ENCODE peak calls at places on chromosomes 7 and 10, in seven cellular contexts. V is upper lobe of left lung, T is stomach, U is transverse colon, Q is endothelial cell of umbilical vein, K is spleen, I is HCT116. E is an unnamed sample.

GRCh38 chr7:55019329-55019690 is 493 bp downstream of the EGFR start:
- DNase-seq in I (no peak), V (peak; percentile 92), Q (peak; percentile 15), U (peak; percentile 74), K (no peak), T (peak; percentile 78), E (peak; percentile 92)

GRCh38 chr7:114375914-114376313 is 38.7 kb upstream of the FOXP2 start:
- DNase-seq in U (no peak), Q (no peak), V (no peak), K (no peak), I (no peak), T (no peak), E (no peak)

GRCh38 chr10:49571419-49571818 is 32.5 kb upstream of the ERCC6 start:
- DNase-seq in T (no peak), V (no peak), I (no peak), K (no peak), U (no peak), Q (no peak), E (no peak)

GRCh38 chr10:45239642-45240041 is 75.8 kb downstream of the OR13A1 start:
- DNase-seq in V (no peak), Q (peak; percentile 36), I (no peak), T (no peak), K (no peak), U (no peak), E (no peak)

GRCh38 chr10:49106451-49106850 is 8.9 kb downstream of the VSTM4 start:
- DNase-seq in V (peak; percentile 36), U (no peak), T (no peak), I (no peak), K (no peak), Q (no peak), E (peak; percentile 83)

GRCh38 chr10:74586088-74586585 is 240.3 kb upstream of the KAT6B start:
- DNase-seq in T (no peak), Q (peak; percentile 39), V (no peak), I (no peak), U (no peak), K (no peak), E (no peak)

GRCh38 chr10:93173867-93174845 is 100.5 kb downstream of the CYP26A1 start:
- DNase-seq in K (no peak), T (no peak), U (peak; percentile 35), Q (no peak), V (no peak), I (no peak), E (no peak)

GRCh38 chr10:81866753-81867152 is 8.2 kb upstream of the NRG3 start:
- DNase-seq in V (no peak), U (no peak), I (no peak), Q (peak; percentile 94), T (no peak), K (no peak), E (no peak)

GRCh38 chr7:117872565-117873055 is 631 bp downstream of the CTTNBP2 start:
- DNase-seq in Q (peak; percentile 6), K (no peak), I (peak; percentile 6), U (peak; percentile 8), V (peak; percentile 81), T (no peak), E (peak; percentile 68)

GRCh38 chr7:75980865-75981449 is 13.4 kb downstream of the TMEM120A start:
- DNase-seq in K (peak; percentile 74), U (no peak), V (peak; percentile 80), I (no peak), Q (no peak), T (no peak), E (no peak)

GRCh38 chr7:75980126-75980864 is 14.1 kb downstream of the TMEM120A start:
- DNase-seq in I (no peak), U (peak; percentile 93), V (no peak), Q (no peak), K (peak; percentile 88), T (peak; percentile 80), E (no peak)

GRCh38 chr7:75979361-75980125 is 14.9 kb downstream of the TMEM120A start:
- DNase-seq in I (no peak), T (no peak), V (no peak), Q (no peak), U (no peak), K (peak; percentile 78), E (no peak)

GRCh38 chr7:75981450-75982305 is 12.7 kb downstream of the TMEM120A start:
- DNase-seq in Q (no peak), K (peak; percentile 73), V (no peak), U (no peak), T (no peak), I (no peak), E (peak; percentile 67)

DNA sequence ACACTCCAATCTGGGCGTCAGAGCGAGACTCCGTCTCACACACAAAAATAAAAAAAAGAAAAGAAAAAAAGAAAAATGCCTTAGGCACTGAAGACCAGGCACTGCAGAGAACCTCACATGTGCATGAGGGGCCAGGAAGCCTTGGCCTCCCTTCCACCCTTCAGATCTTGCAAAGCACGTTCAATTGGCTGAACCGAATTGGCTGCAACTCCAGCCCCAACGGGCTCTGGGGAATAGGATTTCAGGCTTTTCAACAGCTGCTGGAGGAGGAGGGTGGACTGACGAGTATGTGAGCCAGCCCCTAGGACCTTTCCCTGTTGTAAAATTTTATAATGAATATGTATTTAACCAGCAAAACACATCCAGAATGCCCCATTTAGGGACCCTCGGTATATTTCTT is 16.7 kb downstream of the TMEM120A start:
- DNase-seq in Q (no peak), V (no peak), U (no peak), I (no peak), K (no peak), T (no peak), E (peak; percentile 88)
- TF ChIP-seq POLR2AphosphoS5 in Q (no peak), V (no peak), U (no peak), I (no peak), K (no peak), T (no peak), E (peak; percentile 46)

DNA sequence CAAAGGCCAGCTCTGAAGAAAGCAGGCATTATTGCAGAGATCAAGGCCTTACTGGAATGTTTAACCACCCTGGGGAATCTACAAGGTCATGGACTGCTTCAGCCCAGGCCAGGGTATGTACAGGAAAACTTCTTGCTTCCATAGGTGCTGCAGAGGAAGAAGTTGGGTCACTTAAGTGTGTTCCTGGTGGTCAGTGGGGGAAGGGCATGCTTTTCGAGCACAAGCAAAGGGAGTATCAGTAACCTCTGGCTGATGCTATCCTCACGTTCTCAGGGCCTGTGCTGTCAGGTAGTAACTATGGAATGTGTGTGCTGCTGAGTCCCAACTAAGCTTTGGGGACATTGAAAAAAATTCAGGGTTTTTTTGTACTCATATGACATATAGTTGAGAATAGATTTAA is 234.0 kb upstream of the SP4 start:
- DNase-seq in K (no peak), U (no peak), T (no peak), Q (no peak), V (no peak), I (no peak), E (no peak)
- TF ChIP-seq POLR2AphosphoS5 in K (no peak), U (no peak), T (no peak), Q (no peak), V (no peak), I (no peak), E (no peak)

GRCh38 chr7:100897111-100897608 is 1.5 kb upstream of the ACHE start:
- DNase-seq in K (peak; percentile 87), I (no peak), U (peak; percentile 76), Q (no peak), T (peak; percentile 63), V (peak; percentile 93), E (no peak)
- TF ChIP-seq POLR2AphosphoS5 in K (peak; percentile 57), I (no peak), U (no peak), Q (no peak), T (no peak), V (no peak), E (no peak)

DNA sequence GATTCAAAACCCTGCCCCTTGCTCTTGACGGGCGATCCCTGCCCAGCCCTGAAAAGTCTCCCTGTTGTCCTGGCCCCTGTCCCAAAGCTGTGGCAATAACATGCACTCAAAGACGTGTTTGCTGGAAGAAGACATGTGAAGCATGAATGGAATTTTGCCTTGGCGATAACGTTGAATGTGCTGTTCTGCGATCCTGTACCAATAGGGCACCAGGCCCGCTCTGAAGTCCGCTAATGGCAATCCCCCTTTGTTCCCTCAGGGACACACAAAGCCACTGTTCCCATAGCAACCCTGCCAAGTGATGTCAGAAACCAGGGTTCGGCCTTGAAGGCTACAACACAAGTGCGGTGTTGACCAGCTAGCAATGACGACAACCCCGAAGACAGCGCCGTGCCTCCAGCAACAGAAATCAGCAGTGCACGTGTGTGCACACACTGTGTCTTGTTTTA is 284.6 kb downstream of the KLF6 start:
- DNase-seq in V (no peak), I (no peak), K (no peak), U (peak; percentile 17), Q (no peak), T (no peak), E (peak; percentile 90)
- TF ChIP-seq POLR2AphosphoS5 in V (peak; percentile 76), I (no peak), K (no peak), U (peak; percentile 77), Q (no peak), T (peak; percentile 63), E (peak; percentile 77)